ENCODE peak calls at places on chromosomes 12 and 14, in seven cellular contexts. One of them, this sample, is unnamed.

GRCh38 chr12:46553266-46553665 is 180.7 kb upstream of the SLC38A2 start:
- DNase-seq in brain microvascular endothelial cell: peak; percentile 74
- DNase-seq in left lung: no peak
- DNase-seq in CD8-positive, alpha-beta T cell: no peak
- DNase-seq in HCT116: peak; percentile 96
- DNase-seq in CD4-positive, CD25-positive, alpha-beta regulatory T cell: no peak
- DNase-seq in psoas muscle: peak; percentile 34
- DNase-seq in this sample: no peak

GRCh38 chr14:104291123-104292000 is 153.0 kb downstream of the KIF26A start:
- DNase-seq in HCT116: no peak
- DNase-seq in psoas muscle: no peak
- DNase-seq in CD8-positive, alpha-beta T cell: no peak
- DNase-seq in left lung: peak; percentile 62
- DNase-seq in CD4-positive, CD25-positive, alpha-beta regulatory T cell: no peak
- DNase-seq in brain microvascular endothelial cell: no peak
- DNase-seq in this sample: no peak

GRCh38 chr12:55755246-55755645 is 12.3 kb downstream of the GDF11 start:
- DNase-seq in CD4-positive, CD25-positive, alpha-beta regulatory T cell: no peak
- DNase-seq in psoas muscle: no peak
- DNase-seq in HCT116: no peak
- DNase-seq in brain microvascular endothelial cell: no peak
- DNase-seq in CD8-positive, alpha-beta T cell: no peak
- DNase-seq in left lung: no peak
- DNase-seq in this sample: no peak

GRCh38 chr12:5432011-5432400 is at the start of gene NTF3:
- DNase-seq in brain microvascular endothelial cell: no peak
- DNase-seq in left lung: peak; percentile 69
- DNase-seq in HCT116: no peak
- DNase-seq in CD8-positive, alpha-beta T cell: no peak
- DNase-seq in psoas muscle: no peak
- DNase-seq in CD4-positive, CD25-positive, alpha-beta regulatory T cell: no peak
- DNase-seq in this sample: no peak

GRCh38 chr14:84065811-84066210 is 1464.1 kb upstream of the FLRT2 start:
- DNase-seq in CD8-positive, alpha-beta T cell: no peak
- DNase-seq in CD4-positive, CD25-positive, alpha-beta regulatory T cell: no peak
- DNase-seq in brain microvascular endothelial cell: no peak
- DNase-seq in psoas muscle: no peak
- DNase-seq in HCT116: no peak
- DNase-seq in left lung: no peak
- DNase-seq in this sample: no peak

GRCh38 chr14:69535230-69535848 is 39.3 kb downstream of the CCDC177 start:
- DNase-seq in CD8-positive, alpha-beta T cell: no peak
- DNase-seq in psoas muscle: peak; percentile 30
- DNase-seq in left lung: no peak
- DNase-seq in brain microvascular endothelial cell: peak; percentile 40
- DNase-seq in CD4-positive, CD25-positive, alpha-beta regulatory T cell: no peak
- DNase-seq in HCT116: peak; percentile 42
- DNase-seq in this sample: peak; percentile 24

GRCh38 chr12:95836630-95837239 is 22.0 kb upstream of the SNRPF start:
- DNase-seq in HCT116: no peak
- DNase-seq in left lung: no peak
- DNase-seq in CD8-positive, alpha-beta T cell: no peak
- DNase-seq in psoas muscle: no peak
- DNase-seq in brain microvascular endothelial cell: no peak
- DNase-seq in CD4-positive, CD25-positive, alpha-beta regulatory T cell: no peak
- DNase-seq in this sample: no peak

GRCh38 chr12:13038491-13039161 is 5.6 kb upstream of the FAM234B start:
- DNase-seq in HCT116: no peak
- DNase-seq in left lung: no peak
- DNase-seq in psoas muscle: no peak
- DNase-seq in brain microvascular endothelial cell: peak; percentile 52
- DNase-seq in CD8-positive, alpha-beta T cell: no peak
- DNase-seq in CD4-positive, CD25-positive, alpha-beta regulatory T cell: no peak
- DNase-seq in this sample: no peak

GRCh38 chr14:90658541-90658967 is 157.7 kb downstream of the TTC7B start:
- DNase-seq in HCT116: no peak
- DNase-seq in CD8-positive, alpha-beta T cell: no peak
- DNase-seq in psoas muscle: no peak
- DNase-seq in CD4-positive, CD25-positive, alpha-beta regulatory T cell: no peak
- DNase-seq in brain microvascular endothelial cell: peak; percentile 78
- DNase-seq in left lung: no peak
- DNase-seq in this sample: no peak

GRCh38 chr14:56135001-56135400 is 16.8 kb downstream of the PELI2 start:
- DNase-seq in HCT116: no peak
- DNase-seq in CD8-positive, alpha-beta T cell: no peak
- DNase-seq in brain microvascular endothelial cell: no peak
- DNase-seq in psoas muscle: no peak
- DNase-seq in left lung: peak; percentile 70
- DNase-seq in CD4-positive, CD25-positive, alpha-beta regulatory T cell: no peak
- DNase-seq in this sample: no peak

GRCh38 chr12:101857043-101857558 is 20.3 kb upstream of the DRAM1 start:
- DNase-seq in HCT116: no peak
- DNase-seq in psoas muscle: no peak
- DNase-seq in left lung: no peak
- DNase-seq in brain microvascular endothelial cell: peak; percentile 64
- DNase-seq in CD4-positive, CD25-positive, alpha-beta regulatory T cell: no peak
- DNase-seq in CD8-positive, alpha-beta T cell: no peak
- DNase-seq in this sample: no peak

GRCh38 chr12:49296034-49296835 is 1.3 kb downstream of the PRPH start:
- DNase-seq in left lung: peak; percentile 90
- DNase-seq in CD8-positive, alpha-beta T cell: peak; percentile 66
- DNase-seq in psoas muscle: peak; percentile 35
- DNase-seq in CD4-positive, CD25-positive, alpha-beta regulatory T cell: peak; percentile 61
- DNase-seq in HCT116: no peak
- DNase-seq in brain microvascular endothelial cell: no peak
- DNase-seq in this sample: no peak

GRCh38 chr12:49294804-49295086 is 202 bp upstream of the PRPH start:
- DNase-seq in HCT116: no peak
- DNase-seq in brain microvascular endothelial cell: no peak
- DNase-seq in psoas muscle: no peak
- DNase-seq in CD8-positive, alpha-beta T cell: no peak
- DNase-seq in CD4-positive, CD25-positive, alpha-beta regulatory T cell: no peak
- DNase-seq in left lung: no peak
- DNase-seq in this sample: no peak

GRCh38 chr12:49296836-49297694 is 2.1 kb downstream of the PRPH start:
- DNase-seq in HCT116: peak; percentile 62
- DNase-seq in left lung: peak; percentile 84
- DNase-seq in CD8-positive, alpha-beta T cell: peak; percentile 43
- DNase-seq in brain microvascular endothelial cell: no peak
- DNase-seq in psoas muscle: no peak
- DNase-seq in CD4-positive, CD25-positive, alpha-beta regulatory T cell: peak; percentile 36
- DNase-seq in this sample: no peak

GRCh38 chr12:49294086-49294803 is 702 bp upstream of the PRPH start:
- DNase-seq in brain microvascular endothelial cell: no peak
- DNase-seq in left lung: no peak
- DNase-seq in psoas muscle: no peak
- DNase-seq in CD4-positive, CD25-positive, alpha-beta regulatory T cell: no peak
- DNase-seq in HCT116: no peak
- DNase-seq in CD8-positive, alpha-beta T cell: no peak
- DNase-seq in this sample: no peak

GRCh38 chr12:49295087-49296001 is at the start of gene PRPH:
- DNase-seq in left lung: peak; percentile 79
- DNase-seq in psoas muscle: no peak
- DNase-seq in CD4-positive, CD25-positive, alpha-beta regulatory T cell: no peak
- DNase-seq in HCT116: no peak
- DNase-seq in CD8-positive, alpha-beta T cell: no peak
- DNase-seq in brain microvascular endothelial cell: no peak
- DNase-seq in this sample: no peak
- H3K27me3 ChIP-seq in left lung: peaks cover 73% of the 10 kb centered on the region
- H3K27me3 ChIP-seq in psoas muscle: peaks cover 48% of the 10 kb centered on the region
- H3K27me3 ChIP-seq in CD4-positive, CD25-positive, alpha-beta regulatory T cell: peaks cover 18% of the 10 kb centered on the region
- H3K27me3 ChIP-seq in HCT116: no peaks in the 10 kb centered on the region
- H3K27me3 ChIP-seq in CD8-positive, alpha-beta T cell: peaks cover 36% of the 10 kb centered on the region
- H3K27me3 ChIP-seq in brain microvascular endothelial cell: peaks cover 32% of the 10 kb centered on the region
- H3K27me3 ChIP-seq in this sample: peaks cover 24% of the 10 kb centered on the region

GRCh38 chr12:44846826-44847225 is 29.3 kb downstream of the NELL2 start:
- DNase-seq in brain microvascular endothelial cell: no peak
- DNase-seq in HCT116: no peak
- DNase-seq in CD8-positive, alpha-beta T cell: no peak
- DNase-seq in CD4-positive, CD25-positive, alpha-beta regulatory T cell: no peak
- DNase-seq in psoas muscle: no peak
- DNase-seq in left lung: no peak
- DNase-seq in this sample: no peak
- H3K27ac ChIP-seq in brain microvascular endothelial cell: no peak overlapping the region
- H3K27ac ChIP-seq in HCT116: no peak overlapping the region
- H3K27ac ChIP-seq in CD8-positive, alpha-beta T cell: peak overlapping the region; percentile 14
- H3K27ac ChIP-seq in CD4-positive, CD25-positive, alpha-beta regulatory T cell: no peak overlapping the region
- H3K27ac ChIP-seq in psoas muscle: no peak overlapping the region
- H3K27ac ChIP-seq in left lung: no peak overlapping the region
- H3K27ac ChIP-seq in this sample: no peak overlapping the region

GRCh38 chr12:98945864-98946263 is 300.8 kb downstream of the APAF1 start:
- DNase-seq in brain microvascular endothelial cell: no peak
- DNase-seq in HCT116: no peak
- DNase-seq in psoas muscle: no peak
- DNase-seq in CD4-positive, CD25-positive, alpha-beta regulatory T cell: no peak
- DNase-seq in left lung: no peak
- DNase-seq in CD8-positive, alpha-beta T cell: no peak
- DNase-seq in this sample: no peak

GRCh38 chr12:98939350-98939749 is 294.3 kb downstream of the APAF1 start:
- DNase-seq in HCT116: peak; percentile 22
- DNase-seq in left lung: no peak
- DNase-seq in CD4-positive, CD25-positive, alpha-beta regulatory T cell: no peak
- DNase-seq in psoas muscle: no peak
- DNase-seq in brain microvascular endothelial cell: peak; percentile 44
- DNase-seq in CD8-positive, alpha-beta T cell: no peak
- DNase-seq in this sample: no peak

GRCh38 chr12:98935847-98936246 is 290.8 kb downstream of the APAF1 start:
- DNase-seq in HCT116: no peak
- DNase-seq in psoas muscle: no peak
- DNase-seq in brain microvascular endothelial cell: no peak
- DNase-seq in left lung: no peak
- DNase-seq in CD4-positive, CD25-positive, alpha-beta regulatory T cell: no peak
- DNase-seq in CD8-positive, alpha-beta T cell: no peak
- DNase-seq in this sample: no peak

DNA sequence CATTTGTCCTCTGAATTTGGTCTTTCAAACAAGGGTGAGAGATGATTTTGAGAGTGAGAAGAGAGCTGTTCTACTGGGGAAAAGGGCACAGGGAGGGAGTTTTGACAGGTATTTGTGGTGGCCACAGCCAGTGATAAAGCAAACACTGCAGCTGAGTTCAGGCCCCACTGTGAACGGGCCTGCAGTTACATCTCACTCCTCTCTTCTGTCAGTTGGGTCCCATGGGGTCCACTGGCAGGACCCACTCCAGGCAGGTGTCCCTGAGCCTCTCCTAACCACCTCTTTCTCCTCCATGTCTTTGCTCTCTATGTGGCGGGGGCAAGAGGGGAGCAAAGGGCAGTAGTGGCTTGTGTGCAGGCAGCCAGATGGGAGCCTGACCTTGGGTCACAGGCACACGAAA is 294.8 kb downstream of the APAF1 start:
- DNase-seq in HCT116: no peak
- DNase-seq in brain microvascular endothelial cell: no peak
- DNase-seq in psoas muscle: no peak
- DNase-seq in CD8-positive, alpha-beta T cell: no peak
- DNase-seq in CD4-positive, CD25-positive, alpha-beta regulatory T cell: no peak
- DNase-seq in left lung: no peak
- DNase-seq in this sample: no peak
- H3K27me3 ChIP-seq in HCT116: peaks cover 43% of the 10 kb centered on the region
- H3K27me3 ChIP-seq in brain microvascular endothelial cell: no peaks in the 10 kb centered on the region
- H3K27me3 ChIP-seq in psoas muscle: no peaks in the 10 kb centered on the region
- H3K27me3 ChIP-seq in CD8-positive, alpha-beta T cell: no peaks in the 10 kb centered on the region
- H3K27me3 ChIP-seq in CD4-positive, CD25-positive, alpha-beta regulatory T cell: peaks cover 3% of the 10 kb centered on the region
- H3K27me3 ChIP-seq in left lung: no peaks in the 10 kb centered on the region
- H3K27me3 ChIP-seq in this sample: no peaks in the 10 kb centered on the region

DNA sequence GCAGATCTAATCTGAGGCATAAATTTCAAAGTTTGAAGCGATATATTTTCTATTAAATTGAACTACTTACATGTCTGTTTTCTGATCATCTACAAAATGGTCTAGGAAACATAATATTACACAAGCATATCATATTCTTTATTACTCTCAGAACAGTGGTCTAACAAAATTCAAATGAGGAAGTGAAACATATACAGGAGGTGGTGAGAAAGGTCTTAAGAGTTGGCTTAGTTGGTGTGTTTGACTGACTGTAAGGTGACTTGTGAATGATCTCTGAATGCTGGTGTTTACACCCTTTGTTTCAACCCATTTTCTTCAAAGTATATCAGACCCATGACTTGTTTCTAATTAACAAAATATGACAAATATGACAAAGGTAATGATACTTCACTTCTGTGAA is 1156.8 kb downstream of the SLC16A7 start:
- DNase-seq in CD4-positive, CD25-positive, alpha-beta regulatory T cell: no peak
- DNase-seq in left lung: no peak
- DNase-seq in CD8-positive, alpha-beta T cell: no peak
- DNase-seq in brain microvascular endothelial cell: no peak
- DNase-seq in HCT116: no peak
- DNase-seq in psoas muscle: no peak
- DNase-seq in this sample: no peak
- H3K27ac ChIP-seq in CD4-positive, CD25-positive, alpha-beta regulatory T cell: no peak overlapping the region
- H3K27ac ChIP-seq in left lung: no peak overlapping the region
- H3K27ac ChIP-seq in CD8-positive, alpha-beta T cell: no peak overlapping the region
- H3K27ac ChIP-seq in brain microvascular endothelial cell: no peak overlapping the region
- H3K27ac ChIP-seq in HCT116: no peak overlapping the region
- H3K27ac ChIP-seq in psoas muscle: no peak overlapping the region
- H3K27ac ChIP-seq in this sample: no peak overlapping the region

DNA sequence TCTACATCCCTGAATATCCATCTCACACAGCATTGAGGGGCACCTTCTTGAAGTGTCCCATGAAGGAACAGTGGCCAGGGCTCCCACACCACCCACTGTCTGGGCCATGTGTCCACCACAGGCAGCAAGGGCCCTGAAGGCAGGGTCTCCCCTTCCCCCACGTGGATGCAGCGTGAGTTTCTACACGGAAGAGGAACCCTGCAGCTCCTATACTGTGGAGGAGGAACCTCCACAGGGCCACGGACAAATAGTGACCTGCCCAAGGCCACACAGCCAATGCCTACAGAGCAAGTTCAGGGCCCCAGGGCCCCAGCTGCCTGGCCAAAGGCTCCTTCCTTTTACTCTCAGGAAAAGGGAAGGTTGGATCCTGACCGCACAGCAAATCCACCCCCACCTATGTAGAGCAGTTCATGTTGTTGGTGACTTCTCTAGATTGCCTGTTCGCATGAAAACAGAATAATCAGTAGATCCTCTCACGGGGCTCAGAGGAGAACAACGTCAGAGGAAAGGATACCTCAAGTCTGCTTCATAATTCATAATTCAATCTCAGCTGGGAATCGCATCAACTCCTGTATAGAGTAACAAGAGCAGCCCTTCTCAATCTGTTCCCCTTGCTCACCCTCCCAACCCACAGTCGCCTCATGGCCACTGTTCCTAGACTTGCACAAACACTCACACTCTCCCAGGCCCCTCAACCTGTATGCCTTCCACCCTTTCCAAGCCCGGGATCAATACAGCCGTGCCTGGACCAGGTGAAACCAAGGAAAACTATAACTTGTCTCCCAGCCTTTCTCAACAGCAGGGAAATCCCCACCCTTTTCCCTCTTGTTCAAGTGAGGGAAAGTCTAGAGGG is 11.1 kb upstream of the KRT73 start:
- DNase-seq in CD4-positive, CD25-positive, alpha-beta regulatory T cell: no peak
- DNase-seq in HCT116: no peak
- DNase-seq in left lung: no peak
- DNase-seq in brain microvascular endothelial cell: no peak
- DNase-seq in psoas muscle: no peak
- DNase-seq in CD8-positive, alpha-beta T cell: no peak
- DNase-seq in this sample: no peak
- H3K27me3 ChIP-seq in CD4-positive, CD25-positive, alpha-beta regulatory T cell: no peaks in the 10 kb centered on the region
- H3K27me3 ChIP-seq in HCT116: no peaks in the 10 kb centered on the region
- H3K27me3 ChIP-seq in left lung: peaks cover 25% of the 10 kb centered on the region
- H3K27me3 ChIP-seq in brain microvascular endothelial cell: peaks cover 6% of the 10 kb centered on the region
- H3K27me3 ChIP-seq in psoas muscle: peaks cover 14% of the 10 kb centered on the region
- H3K27me3 ChIP-seq in CD8-positive, alpha-beta T cell: no peaks in the 10 kb centered on the region
- H3K27me3 ChIP-seq in this sample: no peaks in the 10 kb centered on the region